ENCODE peak calls at places on chromosomes 7 and 10, in seven cellular contexts. U is Right ventricle myocardium superior; J is CD8-positive, alpha-beta T cell; L is omental fat pad; F is stimulated activated CD8-positive, alpha-beta memory T cell treated with anti-CD3 and anti-CD28 coated beads, Interleukin-4, amount 100 ng/mL, for 1 hour; V is GM19239; M is adipocyte. Q is an unnamed sample.

GRCh38 chr10:103854687-103855423 is 521 bp downstream of the SH3PXD2A start:
- DNase-seq in L (no peak), J (no peak), F (no peak), V (no peak), U (peak), M (peak), Q (no peak)

GRCh38 chr10:48900296-48900695 is 39.3 kb downstream of the LRRC18 start:
- DNase-seq in L (no peak), F (no peak), U (no peak), V (no peak), J (peak), M (no peak), Q (no peak)

GRCh38 chr7:490461-491291 is 29.0 kb downstream of the PDGFA start:
- DNase-seq in M (no peak), U (peak), F (no peak), J (no peak), L (no peak), V (peak), Q (no peak)

GRCh38 chr10:29472268-29473086 is 162.3 kb downstream of the SVIL start:
- DNase-seq in J (no peak), U (no peak), L (no peak), M (no peak), F (no peak), V (no peak), Q (no peak)

GRCh38 chr7:36348256-36348655 is 41.4 kb upstream of the ANLN start:
- DNase-seq in L (no peak), F (no peak), M (peak), V (no peak), U (no peak), J (no peak), Q (no peak)

GRCh38 chr10:35706959-35707358 is 64.9 kb upstream of the FZD8 start:
- DNase-seq in L (no peak), M (no peak), F (no peak), J (no peak), U (no peak), V (no peak), Q (no peak)

GRCh38 chr10:60967854-60968484 is 24.0 kb upstream of the RHOBTB1 start:
- DNase-seq in V (no peak), U (no peak), M (no peak), F (no peak), L (no peak), J (no peak), Q (no peak)

GRCh38 chr7:27685893-27686292 is 23.2 kb upstream of the HIBADH start:
- DNase-seq in F (no peak), J (no peak), V (no peak), U (no peak), M (no peak), L (no peak), Q (no peak)

Q was measured in GM12892.